ENCODE peak calls at places on chromosomes 16 and 17, in ten cellular contexts. One of them, this sample, is unnamed.

GRCh38 chr17:7716901-7717755 is at the start of gene DNAH2:
- DNase-seq in upper lobe of right lung: peak; percentile 87
- DNase-seq in CD8-positive, alpha-beta T cell: no peak
- DNase-seq in AG10803: peak; percentile 87
- DNase-seq in foreskin fibroblast: peak; percentile 94
- DNase-seq in choroid plexus epithelial cell: peak; percentile 84
- DNase-seq in esophagus squamous epithelium: no peak
- DNase-seq in A549: peak; percentile 94
- DNase-seq in bronchial epithelial cell: peak; percentile 63
- DNase-seq in heart right ventricle: peak; percentile 87
- DNase-seq in this sample: peak; percentile 88

GRCh38 chr17:7179317-7180254 is at the start of gene ASGR1:
- DNase-seq in upper lobe of right lung: no peak
- DNase-seq in CD8-positive, alpha-beta T cell: no peak
- DNase-seq in AG10803: no peak
- DNase-seq in foreskin fibroblast: no peak
- DNase-seq in choroid plexus epithelial cell: no peak
- DNase-seq in esophagus squamous epithelium: no peak
- DNase-seq in A549: no peak
- DNase-seq in bronchial epithelial cell: no peak
- DNase-seq in heart right ventricle: no peak
- DNase-seq in this sample: no peak

GRCh38 chr17:33086041-33086440 is 94.4 kb downstream of the SPACA3 start:
- DNase-seq in upper lobe of right lung: no peak
- DNase-seq in CD8-positive, alpha-beta T cell: no peak
- DNase-seq in AG10803: no peak
- DNase-seq in foreskin fibroblast: no peak
- DNase-seq in choroid plexus epithelial cell: no peak
- DNase-seq in esophagus squamous epithelium: no peak
- DNase-seq in A549: no peak
- DNase-seq in bronchial epithelial cell: no peak
- DNase-seq in heart right ventricle: no peak
- DNase-seq in this sample: no peak

GRCh38 chr17:34710226-34710625 is 130.8 kb downstream of the TMEM132E start:
- DNase-seq in upper lobe of right lung: no peak
- DNase-seq in CD8-positive, alpha-beta T cell: no peak
- DNase-seq in AG10803: no peak
- DNase-seq in foreskin fibroblast: no peak
- DNase-seq in choroid plexus epithelial cell: no peak
- DNase-seq in esophagus squamous epithelium: no peak
- DNase-seq in A549: no peak
- DNase-seq in bronchial epithelial cell: no peak
- DNase-seq in heart right ventricle: no peak
- DNase-seq in this sample: no peak

GRCh38 chr17:64496786-64497564 is at the start of gene POLG2:
- DNase-seq in upper lobe of right lung: peak; percentile 98
- DNase-seq in CD8-positive, alpha-beta T cell: peak; percentile 88
- DNase-seq in AG10803: peak; percentile 92
- DNase-seq in foreskin fibroblast: peak; percentile 97
- DNase-seq in choroid plexus epithelial cell: peak; percentile 96
- DNase-seq in esophagus squamous epithelium: peak; percentile 52
- DNase-seq in A549: peak; percentile 97
- DNase-seq in bronchial epithelial cell: peak; percentile 87
- DNase-seq in heart right ventricle: peak; percentile 92
- DNase-seq in this sample: peak; percentile 94

GRCh38 chr17:68013385-68013784 is 17.1 kb upstream of the C17orf58 start:
- DNase-seq in upper lobe of right lung: no peak
- DNase-seq in CD8-positive, alpha-beta T cell: no peak
- DNase-seq in AG10803: no peak
- DNase-seq in foreskin fibroblast: no peak
- DNase-seq in choroid plexus epithelial cell: no peak
- DNase-seq in esophagus squamous epithelium: no peak
- DNase-seq in A549: no peak
- DNase-seq in bronchial epithelial cell: no peak
- DNase-seq in heart right ventricle: no peak
- DNase-seq in this sample: no peak

GRCh38 chr16:81505011-81505660 is 60.5 kb downstream of the CMIP start:
- DNase-seq in upper lobe of right lung: no peak
- DNase-seq in CD8-positive, alpha-beta T cell: no peak
- DNase-seq in AG10803: no peak
- DNase-seq in foreskin fibroblast: peak; percentile 48
- DNase-seq in choroid plexus epithelial cell: no peak
- DNase-seq in esophagus squamous epithelium: no peak
- DNase-seq in A549: no peak
- DNase-seq in bronchial epithelial cell: peak; percentile 87
- DNase-seq in heart right ventricle: no peak
- DNase-seq in this sample: peak; percentile 85

GRCh38 chr17:57861737-57862409 is 12.0 kb upstream of the MRPS23 start:
- DNase-seq in upper lobe of right lung: peak; percentile 85
- DNase-seq in CD8-positive, alpha-beta T cell: no peak
- DNase-seq in AG10803: peak; percentile 41
- DNase-seq in foreskin fibroblast: peak; percentile 85
- DNase-seq in choroid plexus epithelial cell: no peak
- DNase-seq in esophagus squamous epithelium: no peak
- DNase-seq in A549: peak; percentile 69
- DNase-seq in bronchial epithelial cell: no peak
- DNase-seq in heart right ventricle: peak; percentile 59
- DNase-seq in this sample: no peak

GRCh38 chr16:87068316-87068715 is 248.9 kb downstream of the C16orf95 start:
- DNase-seq in upper lobe of right lung: no peak
- DNase-seq in CD8-positive, alpha-beta T cell: no peak
- DNase-seq in AG10803: no peak
- DNase-seq in foreskin fibroblast: no peak
- DNase-seq in choroid plexus epithelial cell: no peak
- DNase-seq in esophagus squamous epithelium: no peak
- DNase-seq in A549: no peak
- DNase-seq in bronchial epithelial cell: no peak
- DNase-seq in heart right ventricle: no peak
- DNase-seq in this sample: no peak

GRCh38 chr17:4143563-4144410 is 790 bp downstream of the CYB5D2 start:
- DNase-seq in upper lobe of right lung: peak; percentile 95
- DNase-seq in CD8-positive, alpha-beta T cell: peak; percentile 81
- DNase-seq in AG10803: peak; percentile 92
- DNase-seq in foreskin fibroblast: peak; percentile 97
- DNase-seq in choroid plexus epithelial cell: peak; percentile 94
- DNase-seq in esophagus squamous epithelium: peak; percentile 61
- DNase-seq in A549: peak; percentile 96
- DNase-seq in bronchial epithelial cell: peak; percentile 78
- DNase-seq in heart right ventricle: peak; percentile 91
- DNase-seq in this sample: peak; percentile 90

GRCh38 chr16:11796227-11797165 is 562 bp downstream of the ZC3H7A start:
- DNase-seq in upper lobe of right lung: peak; percentile 85
- DNase-seq in CD8-positive, alpha-beta T cell: no peak
- DNase-seq in AG10803: peak; percentile 56
- DNase-seq in foreskin fibroblast: peak; percentile 79
- DNase-seq in choroid plexus epithelial cell: peak; percentile 50
- DNase-seq in esophagus squamous epithelium: no peak
- DNase-seq in A549: peak; percentile 50
- DNase-seq in bronchial epithelial cell: no peak
- DNase-seq in heart right ventricle: peak; percentile 73
- DNase-seq in this sample: peak; percentile 45

GRCh38 chr17:29032067-29032551 is 10.8 kb upstream of the PIPOX start:
- DNase-seq in upper lobe of right lung: no peak
- DNase-seq in CD8-positive, alpha-beta T cell: no peak
- DNase-seq in AG10803: no peak
- DNase-seq in foreskin fibroblast: no peak
- DNase-seq in choroid plexus epithelial cell: no peak
- DNase-seq in esophagus squamous epithelium: no peak
- DNase-seq in A549: no peak
- DNase-seq in bronchial epithelial cell: no peak
- DNase-seq in heart right ventricle: no peak
- DNase-seq in this sample: no peak

GRCh38 chr17:64608571-64608981 is 53.5 kb downstream of the SMURF2 start:
- DNase-seq in upper lobe of right lung: no peak
- DNase-seq in CD8-positive, alpha-beta T cell: no peak
- DNase-seq in AG10803: peak; percentile 34
- DNase-seq in foreskin fibroblast: peak; percentile 58
- DNase-seq in choroid plexus epithelial cell: peak; percentile 50
- DNase-seq in esophagus squamous epithelium: no peak
- DNase-seq in A549: no peak
- DNase-seq in bronchial epithelial cell: peak; percentile 50
- DNase-seq in heart right ventricle: no peak
- DNase-seq in this sample: peak; percentile 18

DNA sequence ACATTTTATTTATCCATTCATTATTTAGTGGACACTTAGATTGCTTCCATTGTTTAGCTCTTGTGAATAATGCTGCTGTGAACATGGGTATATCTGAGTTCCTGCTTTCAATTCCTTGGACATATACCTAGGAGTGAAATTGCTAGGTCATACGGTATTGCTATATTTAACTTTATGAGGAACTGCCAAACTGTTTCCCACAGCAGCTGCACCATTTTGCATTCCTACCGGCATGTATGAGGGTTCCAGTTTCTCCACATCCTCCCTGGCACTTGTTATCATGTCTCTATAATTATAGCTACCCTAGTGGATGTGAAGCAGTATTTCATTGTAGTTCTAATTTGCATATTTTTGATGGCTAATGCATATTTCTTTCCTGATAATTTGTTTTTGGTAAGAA is 23.7 kb upstream of the DRG2 start:
- DNase-seq in upper lobe of right lung: no peak
- DNase-seq in CD8-positive, alpha-beta T cell: no peak
- DNase-seq in AG10803: no peak
- DNase-seq in foreskin fibroblast: no peak
- DNase-seq in choroid plexus epithelial cell: no peak
- DNase-seq in esophagus squamous epithelium: no peak
- DNase-seq in A549: no peak
- DNase-seq in bronchial epithelial cell: no peak
- DNase-seq in heart right ventricle: no peak
- DNase-seq in this sample: no peak
- TF ChIP-seq CTCF in upper lobe of right lung: no peak
- TF ChIP-seq CTCF in CD8-positive, alpha-beta T cell: no peak
- TF ChIP-seq CTCF in AG10803: no peak
- TF ChIP-seq CTCF in foreskin fibroblast: no peak
- TF ChIP-seq CTCF in choroid plexus epithelial cell: no peak
- TF ChIP-seq CTCF in esophagus squamous epithelium: no peak
- TF ChIP-seq CTCF in A549: no peak
- TF ChIP-seq CTCF in bronchial epithelial cell: no peak
- TF ChIP-seq CTCF in heart right ventricle: no peak
- TF ChIP-seq CTCF in this sample: no peak

GRCh38 chr16:7513429-7513828 is 180.8 kb downstream of the RBFOX1 start:
- DNase-seq in upper lobe of right lung: no peak
- DNase-seq in CD8-positive, alpha-beta T cell: no peak
- DNase-seq in AG10803: no peak
- DNase-seq in foreskin fibroblast: no peak
- DNase-seq in choroid plexus epithelial cell: no peak
- DNase-seq in esophagus squamous epithelium: no peak
- DNase-seq in A549: no peak
- DNase-seq in bronchial epithelial cell: no peak
- DNase-seq in heart right ventricle: no peak
- DNase-seq in this sample: no peak
- TF ChIP-seq CTCF in upper lobe of right lung: peak; percentile 11
- TF ChIP-seq CTCF in CD8-positive, alpha-beta T cell: no peak
- TF ChIP-seq CTCF in AG10803: no peak
- TF ChIP-seq CTCF in foreskin fibroblast: no peak
- TF ChIP-seq CTCF in choroid plexus epithelial cell: no peak
- TF ChIP-seq CTCF in esophagus squamous epithelium: peak; percentile 34
- TF ChIP-seq CTCF in A549: no peak
- TF ChIP-seq CTCF in bronchial epithelial cell: no peak
- TF ChIP-seq CTCF in heart right ventricle: peak; percentile 10
- TF ChIP-seq CTCF in this sample: no peak

GRCh38 chr17:27759528-27759927 is 40.8 kb downstream of the NOS2 start:
- DNase-seq in upper lobe of right lung: no peak
- DNase-seq in CD8-positive, alpha-beta T cell: no peak
- DNase-seq in AG10803: no peak
- DNase-seq in foreskin fibroblast: no peak
- DNase-seq in choroid plexus epithelial cell: no peak
- DNase-seq in esophagus squamous epithelium: no peak
- DNase-seq in A549: no peak
- DNase-seq in bronchial epithelial cell: no peak
- DNase-seq in heart right ventricle: no peak
- DNase-seq in this sample: no peak
- TF ChIP-seq CTCF in upper lobe of right lung: no peak
- TF ChIP-seq CTCF in CD8-positive, alpha-beta T cell: no peak
- TF ChIP-seq CTCF in AG10803: no peak
- TF ChIP-seq CTCF in foreskin fibroblast: no peak
- TF ChIP-seq CTCF in choroid plexus epithelial cell: no peak
- TF ChIP-seq CTCF in esophagus squamous epithelium: no peak
- TF ChIP-seq CTCF in A549: no peak
- TF ChIP-seq CTCF in bronchial epithelial cell: no peak
- TF ChIP-seq CTCF in heart right ventricle: no peak
- TF ChIP-seq CTCF in this sample: no peak

DNA sequence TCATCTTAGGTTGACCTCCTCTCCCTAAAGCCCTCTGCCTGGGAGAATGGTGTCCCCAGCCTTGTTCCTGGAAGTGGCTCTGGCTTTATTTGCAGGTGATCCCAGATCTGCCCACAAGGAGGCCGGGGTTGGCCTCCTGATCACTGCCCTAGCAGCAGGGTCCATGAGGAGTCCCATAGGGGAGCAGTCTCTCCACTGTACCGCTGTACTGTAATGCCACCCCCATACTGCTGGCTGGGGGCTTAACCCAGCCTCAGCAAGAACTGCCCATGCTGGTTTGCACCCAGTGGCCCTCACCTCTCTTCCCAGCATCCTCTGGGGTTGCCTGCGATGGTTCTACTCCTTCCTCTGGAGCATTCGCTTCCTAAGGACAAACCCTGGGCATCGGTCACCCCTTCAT is 39.1 kb downstream of the PSME3IP1 start:
- DNase-seq in upper lobe of right lung: no peak
- DNase-seq in CD8-positive, alpha-beta T cell: no peak
- DNase-seq in AG10803: no peak
- DNase-seq in foreskin fibroblast: no peak
- DNase-seq in choroid plexus epithelial cell: no peak
- DNase-seq in esophagus squamous epithelium: no peak
- DNase-seq in A549: peak; percentile 62
- DNase-seq in bronchial epithelial cell: no peak
- DNase-seq in heart right ventricle: no peak
- DNase-seq in this sample: peak; percentile 25
- TF ChIP-seq CTCF in upper lobe of right lung: peak; percentile 10
- TF ChIP-seq CTCF in CD8-positive, alpha-beta T cell: no peak
- TF ChIP-seq CTCF in AG10803: peak; percentile 23
- TF ChIP-seq CTCF in foreskin fibroblast: no peak
- TF ChIP-seq CTCF in choroid plexus epithelial cell: peak; percentile 37
- TF ChIP-seq CTCF in esophagus squamous epithelium: no peak
- TF ChIP-seq CTCF in A549: no peak
- TF ChIP-seq CTCF in bronchial epithelial cell: peak; percentile 20
- TF ChIP-seq CTCF in heart right ventricle: no peak
- TF ChIP-seq CTCF in this sample: no peak

DNA sequence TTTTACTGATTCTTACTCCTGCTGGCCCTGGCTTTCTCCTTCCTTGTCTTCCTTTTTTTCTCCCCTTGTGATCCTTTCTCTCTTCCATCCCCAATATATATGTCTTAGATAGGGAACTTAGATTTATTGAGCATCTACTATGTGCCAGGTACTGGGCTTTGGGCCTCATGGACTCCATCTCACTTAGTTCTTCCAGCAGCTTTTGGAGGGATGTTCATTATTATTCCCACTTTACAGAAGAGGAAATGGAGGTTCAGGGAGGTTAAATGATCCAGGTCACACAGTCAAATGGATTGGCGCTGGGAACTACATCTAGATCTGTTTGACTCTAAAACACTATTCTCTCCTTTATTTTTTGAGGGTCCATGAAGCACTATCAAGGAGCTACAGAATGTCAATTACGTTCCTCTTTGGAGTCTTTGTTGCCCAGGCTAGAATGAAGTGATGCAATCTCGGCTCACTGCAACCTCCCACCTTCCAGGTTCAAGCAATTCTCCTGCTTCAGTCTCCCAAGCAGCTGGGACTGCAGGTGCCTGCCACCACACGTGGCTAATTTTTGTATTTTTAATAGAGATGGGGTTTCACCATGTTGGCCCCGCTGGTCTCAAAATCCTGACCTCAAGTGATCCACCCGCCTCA is 19.0 kb upstream of the PRKCA start:
- DNase-seq in upper lobe of right lung: no peak
- DNase-seq in CD8-positive, alpha-beta T cell: no peak
- DNase-seq in AG10803: no peak
- DNase-seq in foreskin fibroblast: no peak
- DNase-seq in choroid plexus epithelial cell: no peak
- DNase-seq in esophagus squamous epithelium: no peak
- DNase-seq in A549: no peak
- DNase-seq in bronchial epithelial cell: no peak
- DNase-seq in heart right ventricle: no peak
- DNase-seq in this sample: no peak
- TF ChIP-seq CTCF in upper lobe of right lung: no peak
- TF ChIP-seq CTCF in CD8-positive, alpha-beta T cell: no peak
- TF ChIP-seq CTCF in AG10803: no peak
- TF ChIP-seq CTCF in foreskin fibroblast: no peak
- TF ChIP-seq CTCF in choroid plexus epithelial cell: no peak
- TF ChIP-seq CTCF in esophagus squamous epithelium: no peak
- TF ChIP-seq CTCF in A549: no peak
- TF ChIP-seq CTCF in bronchial epithelial cell: no peak
- TF ChIP-seq CTCF in heart right ventricle: no peak
- TF ChIP-seq CTCF in this sample: no peak

This sample was measured in MCF 10A.